ENCODE peak calls at places on chromosome 7, in eight cellular contexts. H is mucosa of descending colon, G is HAP-1, S is AG04450, J is cardiac muscle cell, F is choroid plexus epithelial cell, E is heart left ventricle, Q is Peyer's patch. Z is an unnamed sample.

GRCh38 chr7:47873767-47874166 is 74.5 kb downstream of the PKD1L1 start:
- DNase-seq in J (no peak), Q (no peak), F (no peak), S (no peak), E (no peak), H (no peak), G (no peak), Z (peak)

GRCh38 chr7:1956141-1956540 is 276.6 kb downstream of the MAD1L1 start:
- DNase-seq in J (no peak), F (no peak), H (no peak), Q (no peak), G (no peak), S (no peak), E (no peak), Z (no peak)

GRCh38 chr7:50851451-50851850 is 68.8 kb upstream of the GRB10 start:
- DNase-seq in Q (no peak), E (peak), J (peak), G (no peak), H (no peak), S (no peak), F (no peak), Z (peak)

GRCh38 chr7:66758964-66759628 is 18.6 kb downstream of the RABGEF1 start:
- DNase-seq in G (no peak), S (no peak), J (peak), F (peak), H (no peak), Q (no peak), E (no peak), Z (no peak)

GRCh38 chr7:130902755-130903357 is 168.8 kb upstream of the KLF14 start:
- DNase-seq in H (no peak), E (no peak), J (no peak), Q (no peak), S (no peak), F (no peak), G (no peak), Z (no peak)

GRCh38 chr7:329691-330281 is 39.8 kb downstream of the FOXL3 start:
- DNase-seq in E (no peak), G (no peak), H (peak), S (no peak), Q (peak), J (no peak), F (no peak), Z (no peak)

GRCh38 chr7:47968852-47969774 is 10.3 kb downstream of the HUS1 start:
- DNase-seq in E (peak), H (peak), S (no peak), Q (peak), G (peak), J (peak), F (peak), Z (peak)

GRCh38 chr7:102255916-102256315 is 30.8 kb upstream of the SH2B2 start:
- DNase-seq in Q (no peak), J (no peak), F (no peak), S (no peak), H (no peak), G (no peak), E (no peak), Z (no peak)

GRCh38 chr7:74387606-74388005 is 66.1 kb upstream of the GTF2IRD1 start:
- DNase-seq in F (no peak), G (no peak), E (no peak), S (no peak), Q (no peak), H (no peak), J (no peak), Z (no peak)

GRCh38 chr7:149562602-149563001 is 65.0 kb upstream of the ZNF746 start:
- DNase-seq in S (peak), Q (no peak), G (no peak), E (no peak), H (no peak), J (peak), F (peak), Z (peak)

GRCh38 chr7:41107938-41108448 is 594.9 kb downstream of the INHBA start:
- DNase-seq in F (peak), E (no peak), S (no peak), G (no peak), H (no peak), Q (no peak), J (no peak), Z (no peak)

GRCh38 chr7:132742152-132742551 is 165.9 kb upstream of the PLXNA4 start:
- DNase-seq in Q (no peak), H (no peak), F (peak), G (no peak), S (peak), E (peak), J (peak), Z (peak)

GRCh38 chr7:77714195-77714594 is 17.9 kb downstream of the RSBN1L start:
- DNase-seq in Q (no peak), J (no peak), G (no peak), S (no peak), H (no peak), F (no peak), E (no peak), Z (no peak)

GRCh38 chr7:47601119-47601880 is 19.4 kb upstream of the TNS3 start:
- DNase-seq in F (peak), S (peak), H (no peak), Q (no peak), E (no peak), J (peak), G (no peak), Z (peak)

GRCh38 chr7:92831716-92832622 is 4.4 kb downstream of the CDK6 start:
- DNase-seq in E (no peak), S (peak), J (peak), G (peak), H (no peak), Q (no peak), F (peak), Z (peak)

GRCh38 chr7:146781352-146782116 is 664.9 kb downstream of the CNTNAP2 start:
- DNase-seq in E (no peak), H (no peak), Q (no peak), G (no peak), F (peak), S (no peak), J (peak), Z (no peak)

GRCh38 chr7:50305697-50306300 is 1.3 kb downstream of the IKZF1 start:
- DNase-seq in H (no peak), Q (no peak), F (no peak), G (no peak), J (no peak), S (no peak), E (no peak), Z (no peak)

GRCh38 chr7:135374736-135375135 is 135.2 kb downstream of the CNOT4 start:
- DNase-seq in G (no peak), J (no peak), Q (no peak), F (no peak), H (no peak), S (no peak), E (no peak), Z (no peak)

GRCh38 chr7:130695840-130696239 is 9.5 kb upstream of the TSGA13 start:
- DNase-seq in J (peak), F (peak), E (no peak), S (no peak), Q (no peak), G (no peak), H (no peak), Z (peak)

GRCh38 chr7:44970521-44971051 is 8.2 kb downstream of the MYO1G start:
- DNase-seq in S (no peak), J (no peak), H (peak), F (no peak), G (no peak), Q (no peak), E (no peak), Z (no peak)

GRCh38 chr7:14389052-14389988 is 399.9 kb upstream of the ETV1 start:
- DNase-seq in E (no peak), Q (no peak), S (no peak), H (no peak), G (no peak), J (no peak), F (no peak), Z (no peak)

GRCh38 chr7:47724335-47724982 is 142.5 kb upstream of the TNS3 start:
- DNase-seq in H (no peak), F (peak), J (peak), S (peak), E (no peak), Q (no peak), G (peak), Z (peak)

GRCh38 chr7:136523581-136523980 is 344.9 kb upstream of the CHRM2 start:
- DNase-seq in E (no peak), H (no peak), Q (no peak), G (no peak), J (no peak), F (peak), S (no peak), Z (peak)

GRCh38 chr7:121302214-121302745 is 26.5 kb upstream of the WNT16 start:
- DNase-seq in F (peak), Q (no peak), J (no peak), H (no peak), G (no peak), E (no peak), S (peak), Z (peak)

GRCh38 chr7:50497968-50498367 is 47.8 kb upstream of the FIGNL1 start:
- DNase-seq in F (peak), E (no peak), G (no peak), J (peak), H (no peak), Q (no peak), S (no peak), Z (no peak)

GRCh38 chr7:155219154-155219531 is 78.5 kb upstream of the INSIG1 start:
- DNase-seq in J (no peak), H (no peak), Q (no peak), G (no peak), E (no peak), S (no peak), F (no peak), Z (no peak)

GRCh38 chr7:102080371-102081243 is 206.1 kb upstream of the SH2B2 start:
- DNase-seq in S (no peak), J (no peak), E (no peak), H (no peak), Q (no peak), G (no peak), F (peak), Z (no peak)

GRCh38 chr7:33722383-33723096 is 182.8 kb upstream of the BMPER start:
- DNase-seq in F (peak), J (peak), E (no peak), Q (no peak), G (no peak), H (no peak), S (no peak), Z (peak)

GRCh38 chr7:81769891-81770818 is at the start of gene HGF:
- DNase-seq in J (peak), Q (no peak), H (peak), F (peak), S (peak), E (peak), G (peak), Z (peak)

DNA sequence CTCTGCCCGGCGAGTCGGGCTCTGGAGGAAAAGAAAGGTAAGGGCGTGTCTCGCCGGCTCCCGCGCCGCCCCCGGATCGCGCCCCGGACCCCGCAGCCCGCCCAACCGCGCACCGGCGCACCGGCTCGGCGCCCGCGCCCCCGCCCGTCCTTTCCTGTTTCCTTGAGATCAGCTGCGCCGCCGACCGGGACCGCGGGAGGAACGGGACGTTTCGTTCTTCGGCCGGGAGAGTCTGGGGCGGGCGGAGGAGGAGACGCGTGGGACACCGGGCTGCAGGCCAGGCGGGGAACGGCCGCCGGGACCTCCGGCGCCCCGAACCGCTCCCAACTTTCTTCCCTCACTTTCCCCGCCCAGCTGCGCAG is 493 bp downstream of the EGFR start:
- DNase-seq in G (no peak), J (no peak), E (peak), H (peak), F (no peak), Q (peak), S (no peak), Z (peak)
- H3K4me3 ChIP-seq in G (no peak), J (peak), E (peak), H (peak), F (peak), Q (peak), S (peak), Z (peak)

GRCh38 chr7:30162133-30162532 is 27.3 kb downstream of the MTURN start:
- DNase-seq in E (no peak), J (no peak), F (no peak), S (no peak), H (no peak), G (no peak), Q (no peak), Z (no peak)

GRCh38 chr7:30162622-30163124 is 27.9 kb downstream of the MTURN start:
- DNase-seq in F (peak), J (peak), S (no peak), Q (no peak), H (no peak), E (no peak), G (peak), Z (peak)

GRCh38 chr7:30164567-30164966 is 29.8 kb downstream of the MTURN start:
- DNase-seq in Q (no peak), H (no peak), J (peak), E (no peak), S (no peak), G (peak), F (peak), Z (peak)

GRCh38 chr7:30165590-30165989 is 30.8 kb downstream of the MTURN start:
- DNase-seq in H (no peak), F (no peak), J (no peak), E (no peak), G (no peak), Q (no peak), S (no peak), Z (no peak)

DNA sequence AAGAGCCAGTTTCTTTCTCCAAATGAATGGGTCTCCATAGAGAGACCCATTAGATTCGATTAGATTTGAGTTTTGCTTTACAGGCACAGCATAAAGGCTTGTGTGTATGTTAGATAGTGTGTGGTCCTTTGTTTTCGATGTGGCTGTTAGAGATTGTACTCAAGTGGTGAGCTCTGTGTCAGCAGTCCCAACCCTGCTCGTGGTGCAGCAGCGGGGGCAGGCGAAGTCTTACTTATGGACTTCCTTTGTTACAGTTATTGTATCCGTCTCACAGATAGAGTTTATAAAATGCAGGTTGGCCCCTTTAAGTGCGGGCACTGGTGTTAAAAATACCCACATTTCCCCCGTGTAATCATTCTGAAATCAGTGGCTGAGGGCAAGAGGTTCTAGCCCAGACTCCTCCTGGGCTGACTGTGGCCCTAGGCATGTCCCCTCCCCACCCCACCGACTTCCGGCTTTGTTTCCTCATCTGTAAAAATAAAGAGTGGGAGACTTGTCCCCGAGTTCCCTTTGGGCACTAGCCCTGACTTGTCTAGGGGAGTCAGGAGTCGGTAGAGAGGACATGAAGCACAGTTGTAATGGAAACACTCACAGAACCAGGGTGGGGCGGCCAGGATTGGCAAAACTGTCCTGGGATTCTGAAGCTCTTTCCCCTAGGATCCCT is 28.6 kb downstream of the MTURN start:
- DNase-seq in F (peak), Q (no peak), H (no peak), E (no peak), J (no peak), G (peak), S (no peak), Z (no peak)
- H3K4me3 ChIP-seq in F (no peak), Q (no peak), H (no peak), E (no peak), J (no peak), G (no peak), S (no peak), Z (no peak)

GRCh38 chr7:100890640-100891521 is 1.4 kb upstream of the UFSP1 start:
- DNase-seq in J (peak), Q (no peak), E (no peak), H (peak), S (no peak), F (no peak), G (no peak), Z (no peak)

GRCh38 chr7:100892364-100893317 is 3.0 kb downstream of the ACHE start:
- DNase-seq in H (peak), Q (no peak), G (no peak), E (no peak), S (no peak), F (no peak), J (no peak), Z (no peak)

GRCh38 chr7:100893318-100893895 is 2.3 kb downstream of the ACHE start:
- DNase-seq in Q (no peak), F (no peak), J (no peak), S (no peak), E (no peak), G (no peak), H (no peak), Z (no peak)

GRCh38 chr7:100889761-100890639 is 485 bp upstream of the UFSP1 start:
- DNase-seq in H (peak), S (peak), Q (peak), F (peak), E (peak), J (peak), G (peak), Z (peak)

GRCh38 chr7:100891555-100891954 is 2.0 kb upstream of the UFSP1 start:
- DNase-seq in S (no peak), J (no peak), G (no peak), H (no peak), E (no peak), F (no peak), Q (no peak), Z (no peak)
- H3K4me3 ChIP-seq in S (no peak), J (no peak), G (no peak), H (no peak), E (no peak), F (no peak), Q (no peak), Z (no peak)

GRCh38 chr7:137685439-137686164 is 161.2 kb downstream of the DGKI start:
- DNase-seq in H (no peak), Q (no peak), E (no peak), F (no peak), S (no peak), J (no peak), G (no peak), Z (no peak)

GRCh38 chr7:137681657-137682562 is 164.9 kb downstream of the DGKI start:
- DNase-seq in H (no peak), F (peak), S (peak), J (peak), G (no peak), E (no peak), Q (no peak), Z (peak)

GRCh38 chr7:137684316-137684715 is 162.5 kb downstream of the DGKI start:
- DNase-seq in F (no peak), H (no peak), Q (no peak), S (no peak), E (no peak), G (no peak), J (no peak), Z (no peak)

GRCh38 chr7:137684776-137685175 is 162.0 kb downstream of the DGKI start:
- DNase-seq in F (no peak), G (no peak), E (peak), S (no peak), H (no peak), J (peak), Q (no peak), Z (no peak)

GRCh38 chr7:137682596-137682995 is 164.2 kb downstream of the DGKI start:
- DNase-seq in E (no peak), J (peak), S (peak), Q (no peak), F (peak), H (no peak), G (no peak), Z (peak)
- H3K4me3 ChIP-seq in E (no peak), J (no peak), S (no peak), Q (no peak), F (no peak), H (no peak), G (no peak), Z (no peak)

GRCh38 chr7:64087501-64087900 is 42.3 kb downstream of the ZNF727 start:
- DNase-seq in E (no peak), G (no peak), S (no peak), J (no peak), Q (no peak), F (no peak), H (no peak), Z (no peak)
- H3K4me3 ChIP-seq in E (no peak), G (no peak), S (no peak), J (no peak), Q (no peak), F (no peak), H (no peak), Z (no peak)

Z was measured in astrocyte of the spinal cord.